ENCODE peak calls at places on chromosome 22, in eight cellular contexts. T, N, E, M, B, K, P and L are unnamed samples.

GRCh38 chr22:37627091-37627490 is 12.4 kb upstream of the SH3BP1 start:
- DNase-seq in T (no peak), N (no peak), E (no peak), M (no peak), B (no peak), K (no peak), P (no peak), L (no peak)

GRCh38 chr22:46053563-46054090 is 76.7 kb upstream of the WNT7B start:
- DNase-seq in T (peak; percentile 92), N (peak; percentile 60), E (peak; percentile 82), M (peak; percentile 55), B (peak; percentile 84), K (peak; percentile 69), P (peak; percentile 90), L (peak; percentile 70)

GRCh38 chr22:50503475-50504145 is 3.9 kb downstream of the LMF2 start:
- DNase-seq in T (no peak), N (no peak), E (no peak), M (no peak), B (no peak), K (no peak), P (no peak), L (no peak)

GRCh38 chr22:32932176-32932575 is 126.0 kb downstream of the SYN3 start:
- DNase-seq in T (no peak), N (peak; percentile 51), E (no peak), M (no peak), B (no peak), K (no peak), P (no peak), L (no peak)

GRCh38 chr22:24494535-24495364 is at the start of gene UPB1:
- DNase-seq in T (peak; percentile 60), N (no peak), E (no peak), M (no peak), B (no peak), K (no peak), P (peak; percentile 99), L (no peak)

GRCh38 chr22:36065775-36066544 is 37.3 kb upstream of the RBFOX2 start:
- DNase-seq in T (peak; percentile 96), N (peak; percentile 95), E (peak; percentile 86), M (peak; percentile 52), B (peak; percentile 87), K (peak; percentile 89), P (peak; percentile 97), L (peak; percentile 58)

GRCh38 chr22:26697151-26697550 is 39.8 kb downstream of the MIAT start:
- DNase-seq in T (no peak), N (no peak), E (no peak), M (no peak), B (no peak), K (no peak), P (no peak), L (no peak)

GRCh38 chr22:33000342-33001280 is 57.6 kb downstream of the SYN3 start:
- DNase-seq in T (peak; percentile 80), N (peak; percentile 45), E (peak; percentile 58), M (peak; percentile 9), B (peak; percentile 42), K (peak; percentile 8), P (peak; percentile 55), L (no peak)

GRCh38 chr22:28425211-28425610 is 254.4 kb downstream of the TTC28 start:
- DNase-seq in T (no peak), N (no peak), E (no peak), M (no peak), B (no peak), K (no peak), P (no peak), L (no peak)

GRCh38 chr22:45612451-45612901 is 59.2 kb upstream of the ATXN10 start:
- DNase-seq in T (peak; percentile 65), N (peak; percentile 87), E (peak; percentile 62), M (no peak), B (no peak), K (no peak), P (no peak), L (peak; percentile 55)

GRCh38 chr22:28023774-28024173 is 104.7 kb upstream of the PITPNB start:
- DNase-seq in T (no peak), N (no peak), E (peak; percentile 9), M (no peak), B (no peak), K (no peak), P (peak; percentile 10), L (no peak)

GRCh38 chr22:37887610-37888378 is 18.3 kb upstream of the MICALL1 start:
- DNase-seq in T (no peak), N (peak; percentile 93), E (no peak), M (no peak), B (no peak), K (no peak), P (no peak), L (no peak)

GRCh38 chr22:18966748-18967147 is 30.7 kb upstream of the PRODH start:
- DNase-seq in T (peak; percentile 57), N (no peak), E (no peak), M (no peak), B (no peak), K (no peak), P (peak; percentile 41), L (no peak)

GRCh38 chr22:42171946-42172345 is 41.3 kb upstream of the CYP2D6 start:
- DNase-seq in T (no peak), N (no peak), E (no peak), M (no peak), B (no peak), K (no peak), P (no peak), L (no peak)

GRCh38 chr22:25497269-25497668 is 67.2 kb upstream of the GRK3 start:
- DNase-seq in T (no peak), N (no peak), E (no peak), M (no peak), B (no peak), K (no peak), P (no peak), L (no peak)

GRCh38 chr22:33302049-33302545 is 243.9 kb upstream of the SYN3 start:
- DNase-seq in T (peak; percentile 84), N (peak; percentile 68), E (peak; percentile 84), M (no peak), B (peak; percentile 93), K (peak; percentile 32), P (peak; percentile 90), L (peak; percentile 90)

GRCh38 chr22:36936362-36937116 is 23.1 kb downstream of the CSF2RB start:
- DNase-seq in T (peak; percentile 64), N (no peak), E (no peak), M (no peak), B (no peak), K (no peak), P (peak; percentile 52), L (no peak)

GRCh38 chr22:36180038-36180880 is 19.7 kb upstream of the APOL3 start:
- DNase-seq in T (peak; percentile 91), N (peak; percentile 71), E (peak; percentile 89), M (peak; percentile 85), B (peak; percentile 95), K (peak; percentile 55), P (peak; percentile 87), L (peak; percentile 89)

DNA sequence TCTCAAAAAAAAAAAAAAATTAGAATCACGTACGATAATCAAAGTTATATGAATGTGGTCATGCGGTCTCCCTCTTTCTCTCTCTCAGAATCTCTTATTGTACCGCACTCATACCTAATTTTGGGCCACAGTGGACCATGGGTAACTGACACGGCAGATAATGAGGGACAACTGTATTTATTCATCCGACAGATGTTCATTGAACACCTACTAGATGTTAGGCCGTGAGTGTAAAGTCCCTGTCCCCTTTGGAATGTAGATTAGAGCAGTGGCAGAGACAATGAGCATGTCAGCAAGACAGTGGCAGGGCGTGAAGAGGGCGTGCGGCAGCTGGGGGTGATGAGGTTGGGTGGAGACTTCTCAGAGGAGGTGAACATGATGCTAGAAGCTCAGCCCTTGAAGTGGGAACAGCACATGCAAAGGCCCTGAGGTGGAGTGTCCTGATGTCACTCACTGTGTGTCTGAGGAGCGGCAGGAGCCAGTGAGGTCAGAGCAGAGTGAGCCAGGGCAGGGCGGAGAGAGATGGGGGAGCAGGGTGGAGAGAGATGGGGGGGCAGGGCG is 25.1 kb downstream of the CACNA1I start:
- DNase-seq in T (no peak), N (no peak), E (no peak), M (no peak), B (no peak), K (no peak), P (no peak), L (no peak)
- H3K9me3 ChIP-seq in T (no peaks in the 10 kb centered on the region), N (no peaks in the 10 kb centered on the region), E (no peaks in the 10 kb centered on the region), M (no peaks in the 10 kb centered on the region), B (no peaks in the 10 kb centered on the region), K (no peaks in the 10 kb centered on the region), P (no peaks in the 10 kb centered on the region), L (no peaks in the 10 kb centered on the region)

DNA sequence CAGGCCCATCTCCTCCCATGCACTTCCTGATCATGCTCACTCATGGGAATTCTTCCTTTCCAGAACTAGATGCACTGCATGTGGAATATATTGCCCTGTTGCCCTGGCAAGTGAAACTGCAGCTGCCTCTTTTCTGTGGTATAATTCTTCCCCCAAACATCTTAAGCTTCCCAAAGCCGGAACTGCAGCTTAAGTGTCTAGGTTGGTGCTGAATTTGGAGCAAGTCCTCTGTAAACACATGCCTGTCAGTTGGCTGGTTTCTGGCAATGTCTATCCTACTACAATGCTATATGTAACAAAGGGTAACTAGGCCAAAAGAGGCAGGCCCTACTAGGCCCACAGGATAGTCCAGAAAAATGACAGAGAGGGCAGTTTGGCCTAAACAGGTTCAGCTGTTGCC is 27.9 kb downstream of the ASCC2 start:
- DNase-seq in T (no peak), N (no peak), E (no peak), M (no peak), B (no peak), K (no peak), P (no peak), L (no peak)
- TF ChIP-seq CTCF in T (no peak), N (no peak), E (no peak), M (no peak), B (no peak), K (no peak), P (no peak), L (no peak)

DNA sequence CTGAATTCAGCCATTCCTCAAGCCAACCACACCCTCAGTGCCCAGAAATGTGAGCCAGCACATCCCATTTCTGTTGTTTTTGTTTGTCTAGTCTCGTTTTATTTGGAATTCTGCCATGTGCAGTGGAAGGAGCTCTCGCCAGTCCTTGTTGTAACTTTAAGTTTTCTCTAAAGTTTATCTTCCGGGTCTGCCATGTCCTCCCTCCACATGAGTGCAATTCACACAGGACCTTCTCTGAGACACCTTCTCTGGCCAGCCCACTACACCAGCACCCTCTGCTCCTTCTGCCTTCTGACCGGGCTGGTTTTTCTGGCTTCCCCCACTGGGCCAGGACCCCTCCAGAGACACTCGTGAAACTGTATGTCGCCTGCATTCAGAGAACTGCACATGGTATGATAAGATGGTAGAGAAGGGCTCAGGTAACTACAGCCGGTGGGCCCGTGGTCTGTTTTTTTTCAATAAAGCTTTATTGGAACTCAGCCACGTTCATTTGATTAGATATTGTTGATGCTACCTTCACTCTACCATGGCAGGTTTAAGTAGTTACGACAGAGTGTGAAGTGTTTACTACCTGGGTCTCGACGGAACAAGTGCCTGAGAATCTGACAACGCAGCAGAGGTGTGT is 513.9 kb downstream of the TBC1D22A start:
- DNase-seq in T (peak; percentile 8), N (peak; percentile 56), E (no peak), M (no peak), B (no peak), K (no peak), P (no peak), L (no peak)
- H3K9me3 ChIP-seq in T (no peaks in the 10 kb centered on the region), N (no peaks in the 10 kb centered on the region), E (no peaks in the 10 kb centered on the region), M (no peaks in the 10 kb centered on the region), B (no peaks in the 10 kb centered on the region), K (no peaks in the 10 kb centered on the region), P (no peaks in the 10 kb centered on the region), L (no peaks in the 10 kb centered on the region)

DNA sequence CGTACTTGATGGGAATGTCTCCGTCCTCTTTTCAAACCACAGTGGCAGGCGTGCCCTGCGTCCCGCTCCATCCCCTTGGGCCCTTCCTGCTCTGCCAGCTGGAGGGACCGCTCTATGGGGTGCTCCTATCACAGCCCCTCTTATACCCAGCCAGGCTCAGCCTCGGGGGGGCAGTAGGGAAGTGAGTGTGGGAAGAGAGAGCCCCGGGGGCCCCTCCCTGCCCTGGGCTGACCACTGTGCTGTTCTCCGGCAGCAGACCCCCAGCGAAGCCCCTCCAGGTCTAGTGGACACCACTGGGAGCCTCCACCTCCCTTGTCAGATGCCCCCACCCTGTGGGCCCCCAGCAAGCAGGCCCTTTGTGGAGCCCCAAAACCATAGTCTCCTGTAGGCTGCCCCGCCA is 572.5 kb downstream of the BRD1 start:
- DNase-seq in T (no peak), N (no peak), E (no peak), M (no peak), B (no peak), K (no peak), P (no peak), L (peak; percentile 31)
- TF ChIP-seq CTCF in T (no peak), N (no peak), E (no peak), M (no peak), B (no peak), K (no peak), P (no peak), L (no peak)